ENCODE peak calls at places on chromosomes 7 and 10, in nine cellular contexts. P, J, G, T, I, N, S, X and A are unnamed samples.

GRCh38 chr10:128064615-128065580 is 61.3 kb downstream of the MKI67 start:
- DNase-seq in P (peak; percentile 80), J (no peak), G (no peak), T (no peak), I (no peak), N (no peak), S (no peak), X (no peak), A (peak; percentile 91)

GRCh38 chr10:23448802-23449570 is 10.1 kb downstream of the OTUD1 start:
- DNase-seq in P (peak; percentile 39), J (no peak), G (no peak), T (no peak), I (no peak), N (no peak), S (no peak), X (no peak), A (peak; percentile 2)

GRCh38 chr10:131242007-131242406 is 69.5 kb downstream of the TCERG1L start:
- DNase-seq in P (no peak), J (peak; percentile 0), G (peak; percentile 9), T (peak; percentile 73), I (peak; percentile 21), N (peak; percentile 55), S (peak; percentile 37), X (no peak), A (no peak)

GRCh38 chr10:110364531-110364937 is 59.8 kb upstream of the SMNDC1 start:
- DNase-seq in P (no peak), J (peak; percentile 37), G (no peak), T (no peak), I (no peak), N (no peak), S (no peak), X (no peak), A (no peak)

GRCh38 chr10:75972494-75973276 is 541.3 kb downstream of the LRMDA start:
- DNase-seq in P (no peak), J (no peak), G (no peak), T (peak; percentile 19), I (no peak), N (no peak), S (no peak), X (no peak), A (no peak)

GRCh38 chr7:80135306-80136104 is 874 bp downstream of the GNAI1 start:
- DNase-seq in P (no peak), J (no peak), G (no peak), T (no peak), I (peak; percentile 10), N (peak; percentile 38), S (no peak), X (no peak), A (peak; percentile 1)

GRCh38 chr10:78405231-78405630 is 371.6 kb downstream of the RPS24 start:
- DNase-seq in P (no peak), J (no peak), G (no peak), T (no peak), I (no peak), N (no peak), S (no peak), X (no peak), A (no peak)

GRCh38 chr7:119175916-119176627 is 951.6 kb downstream of the ANKRD7 start:
- DNase-seq in P (peak; percentile 1), J (peak; percentile 83), G (peak; percentile 67), T (peak; percentile 26), I (peak; percentile 2), N (peak; percentile 98), S (peak; percentile 77), X (peak; percentile 41), A (peak; percentile 16)

GRCh38 chr7:16644624-16644986 is 949 bp downstream of the ANKMY2 start:
- DNase-seq in P (no peak), J (no peak), G (peak; percentile 9), T (no peak), I (peak; percentile 51), N (no peak), S (peak; percentile 91), X (no peak), A (peak; percentile 61)

GRCh38 chr7:85734823-85735222 is 548.0 kb upstream of the SEMA3D start:
- DNase-seq in P (no peak), J (no peak), G (no peak), T (no peak), I (no peak), N (no peak), S (no peak), X (no peak), A (no peak)

GRCh38 chr7:55063036-55063435 is 44.2 kb downstream of the EGFR start:
- DNase-seq in P (no peak), J (no peak), G (no peak), T (no peak), I (no peak), N (no peak), S (no peak), X (no peak), A (no peak)

GRCh38 chr10:28125701-28126100 is 126.8 kb upstream of the ODAD2 start:
- DNase-seq in P (no peak), J (no peak), G (no peak), T (no peak), I (no peak), N (no peak), S (no peak), X (no peak), A (no peak)

GRCh38 chr10:28118985-28119628 is 120.2 kb upstream of the ODAD2 start:
- DNase-seq in P (no peak), J (no peak), G (no peak), T (no peak), I (no peak), N (no peak), S (no peak), X (no peak), A (no peak)

GRCh38 chr10:28120795-28121194 is 121.9 kb upstream of the ODAD2 start:
- DNase-seq in P (no peak), J (no peak), G (no peak), T (no peak), I (no peak), N (no peak), S (no peak), X (no peak), A (no peak)

DNA sequence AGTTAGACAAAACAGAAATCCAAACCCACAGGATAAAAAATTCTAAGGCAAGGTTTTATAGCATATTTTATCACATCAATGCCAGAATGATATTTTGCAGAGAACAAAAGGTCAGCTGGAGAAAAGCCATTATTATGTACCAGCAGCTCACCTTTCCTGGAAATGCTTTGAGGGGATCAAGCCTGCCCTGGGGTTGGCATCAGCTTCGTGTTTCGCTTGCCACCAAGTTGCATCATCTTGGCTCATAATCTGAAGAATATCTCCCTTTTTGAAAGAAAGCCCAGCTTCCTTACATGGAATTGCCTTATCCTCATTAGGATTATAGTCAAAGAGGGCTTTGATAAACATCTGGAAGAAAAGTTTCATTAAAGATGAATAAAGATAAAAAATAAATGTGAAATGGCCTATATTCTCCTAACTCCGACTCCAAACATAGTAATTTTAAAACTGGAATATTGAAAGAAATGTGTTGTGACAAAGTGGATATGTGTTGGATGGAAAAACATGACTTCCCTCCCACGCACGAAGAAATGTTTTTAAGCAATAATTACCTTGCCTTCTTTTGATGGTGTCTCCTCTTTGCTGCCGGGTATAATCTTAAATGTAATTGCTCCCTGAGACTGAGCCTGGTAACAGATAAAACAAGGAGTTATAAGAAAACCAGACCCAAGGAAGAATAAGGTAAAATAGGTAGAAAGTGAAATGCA is 121.3 kb upstream of the ODAD2 start:
- DNase-seq in P (no peak), J (peak; percentile 90), G (no peak), T (no peak), I (no peak), N (peak; percentile 10), S (no peak), X (no peak), A (no peak)
- TF ChIP-seq REST in P (no peak), J (no peak), G (no peak), T (no peak), I (no peak), N (no peak), S (no peak), X (no peak), A (no peak)

DNA sequence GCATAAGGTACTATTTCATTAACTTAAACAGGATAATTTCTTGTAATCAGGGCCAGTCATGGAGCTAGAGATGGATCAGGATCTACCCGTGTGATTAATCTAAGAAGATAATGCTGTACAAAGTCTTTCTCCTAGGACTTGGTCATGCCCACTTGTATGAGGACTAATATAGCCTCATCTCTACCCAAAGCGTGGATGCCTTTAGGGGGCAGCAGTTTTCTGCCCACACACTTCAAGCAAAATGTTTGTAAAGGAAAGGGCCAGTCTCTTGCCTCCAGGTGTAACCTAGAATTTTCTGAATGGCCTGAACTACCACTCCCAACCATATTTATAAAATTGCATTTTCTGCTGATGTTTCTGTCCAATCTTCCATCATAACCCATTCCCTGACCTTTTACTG is 764.0 kb upstream of the IGFBP3 start:
- DNase-seq in P (no peak), J (no peak), G (no peak), T (no peak), I (no peak), N (peak; percentile 23), S (no peak), X (no peak), A (no peak)
- TF ChIP-seq CTCF in P (no peak), J (no peak), G (peak; percentile 41), T (peak; percentile 22), I (no peak), N (peak; percentile 49), S (no peak), X (peak; percentile 16), A (no peak)

GRCh38 chr7:92259610-92260247 is 14.0 kb downstream of the ANKIB1 start:
- DNase-seq in P (no peak), J (peak; percentile 21), G (no peak), T (no peak), I (no peak), N (no peak), S (no peak), X (no peak), A (no peak)
- H3K4me3 ChIP-seq in P (no peak overlapping the region), J (no peak overlapping the region), G (no peak overlapping the region), T (no peak overlapping the region), I (no peak overlapping the region), N (no peak overlapping the region), S (no peak overlapping the region), X (no peak overlapping the region), A (no peak overlapping the region)

DNA sequence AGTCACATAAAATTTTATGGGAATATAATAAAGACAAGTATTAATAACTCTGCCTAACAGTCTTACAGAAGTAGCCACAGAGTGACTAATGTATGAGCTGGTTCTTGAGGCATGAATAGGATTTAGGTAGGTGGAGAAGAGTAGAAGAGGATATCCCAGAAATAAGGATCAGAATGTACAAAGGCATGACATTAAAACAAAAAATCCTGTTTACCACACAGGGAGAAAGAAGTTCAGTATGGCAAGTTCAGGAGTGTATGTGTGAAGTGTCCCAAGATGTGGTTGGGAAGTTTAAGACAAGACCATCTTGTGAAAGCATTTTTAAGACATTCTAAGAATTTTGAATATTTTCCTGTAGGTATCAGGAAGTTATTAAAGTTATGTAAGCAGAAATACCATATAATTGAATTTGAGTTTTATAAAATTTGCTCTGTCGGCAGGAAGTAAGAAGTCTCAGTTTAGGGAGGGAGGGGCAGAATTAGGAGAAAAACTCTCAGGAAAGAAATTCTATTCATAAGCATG is 64.7 kb upstream of the CAV2 start:
- DNase-seq in P (no peak), J (peak; percentile 53), G (no peak), T (no peak), I (no peak), N (no peak), S (no peak), X (no peak), A (no peak)
- TF ChIP-seq REST in P (no peak), J (no peak), G (no peak), T (no peak), I (no peak), N (no peak), S (no peak), X (no peak), A (no peak)